ENCODE peak calls at places on chromosomes 5 and 9, in seven cellular contexts. One of them, this sample, is unnamed.

GRCh38 chr5:21773456-21773855 is 1079.7 kb downstream of the CDH12 start:
- DNase-seq in H9: no peak
- DNase-seq in IMR-90: no peak
- DNase-seq in neuronal stem cell: no peak
- DNase-seq in mesenchymal stem cell: no peak
- DNase-seq in H1: no peak
- DNase-seq in mesendoderm: no peak
- DNase-seq in this sample: no peak

GRCh38 chr9:16100596-16101091 is 547.8 kb downstream of the CCDC171 start:
- DNase-seq in mesendoderm: peak
- DNase-seq in neuronal stem cell: no peak
- DNase-seq in H1: no peak
- DNase-seq in H9: peak
- DNase-seq in mesenchymal stem cell: peak
- DNase-seq in IMR-90: peak
- DNase-seq in this sample: no peak

GRCh38 chr5:154092356-154092755 is 53.6 kb downstream of the MFAP3 start:
- DNase-seq in H1: no peak
- DNase-seq in IMR-90: peak
- DNase-seq in mesenchymal stem cell: peak
- DNase-seq in mesendoderm: peak
- DNase-seq in neuronal stem cell: no peak
- DNase-seq in H9: no peak
- DNase-seq in this sample: peak

GRCh38 chr5:74530316-74530917 is 110.1 kb downstream of the ENC1 start:
- DNase-seq in mesendoderm: no peak
- DNase-seq in mesenchymal stem cell: no peak
- DNase-seq in H9: no peak
- DNase-seq in IMR-90: peak
- DNase-seq in neuronal stem cell: no peak
- DNase-seq in H1: no peak
- DNase-seq in this sample: no peak

GRCh38 chr9:127608104-127608966 is 3.7 kb upstream of the STXBP1 start:
- DNase-seq in IMR-90: peak
- DNase-seq in mesendoderm: peak
- DNase-seq in mesenchymal stem cell: peak
- DNase-seq in H1: peak
- DNase-seq in neuronal stem cell: peak
- DNase-seq in H9: peak
- DNase-seq in this sample: peak

GRCh38 chr5:180799902-180800801 is 2.5 kb downstream of the MGAT1 start:
- DNase-seq in H9: no peak
- DNase-seq in mesenchymal stem cell: peak
- DNase-seq in H1: no peak
- DNase-seq in neuronal stem cell: no peak
- DNase-seq in mesendoderm: peak
- DNase-seq in IMR-90: peak
- DNase-seq in this sample: peak

GRCh38 chr5:56819027-56819881 is 3.9 kb downstream of the MAP3K1 start:
- DNase-seq in mesenchymal stem cell: peak
- DNase-seq in mesendoderm: no peak
- DNase-seq in neuronal stem cell: no peak
- DNase-seq in H9: no peak
- DNase-seq in H1: no peak
- DNase-seq in IMR-90: no peak
- DNase-seq in this sample: peak

GRCh38 chr9:106619211-106619610 is 243.8 kb upstream of the ZNF462 start:
- DNase-seq in H1: no peak
- DNase-seq in H9: no peak
- DNase-seq in mesenchymal stem cell: peak
- DNase-seq in mesendoderm: no peak
- DNase-seq in IMR-90: peak
- DNase-seq in neuronal stem cell: no peak
- DNase-seq in this sample: no peak

GRCh38 chr9:134386951-134387831 is 60.9 kb downstream of the RXRA start:
- DNase-seq in H9: no peak
- DNase-seq in neuronal stem cell: no peak
- DNase-seq in H1: no peak
- DNase-seq in mesendoderm: no peak
- DNase-seq in IMR-90: peak
- DNase-seq in mesenchymal stem cell: no peak
- DNase-seq in this sample: no peak

GRCh38 chr9:133763272-133764183 is 25.4 kb upstream of the SARDH start:
- DNase-seq in IMR-90: peak
- DNase-seq in H9: peak
- DNase-seq in mesendoderm: no peak
- DNase-seq in neuronal stem cell: no peak
- DNase-seq in H1: no peak
- DNase-seq in mesenchymal stem cell: peak
- DNase-seq in this sample: no peak

GRCh38 chr5:165783024-165783423 is 2277.6 kb downstream of the MAT2B start:
- DNase-seq in neuronal stem cell: no peak
- DNase-seq in mesenchymal stem cell: no peak
- DNase-seq in IMR-90: no peak
- DNase-seq in H1: no peak
- DNase-seq in H9: no peak
- DNase-seq in mesendoderm: no peak
- DNase-seq in this sample: no peak

GRCh38 chr9:97518909-97519307 is 17.4 kb downstream of the TMOD1 start:
- DNase-seq in mesendoderm: no peak
- DNase-seq in H9: no peak
- DNase-seq in IMR-90: peak
- DNase-seq in neuronal stem cell: no peak
- DNase-seq in H1: no peak
- DNase-seq in mesenchymal stem cell: peak
- DNase-seq in this sample: no peak

GRCh38 chr9:114884787-114885452 is 45.5 kb downstream of the TNFSF8 start:
- DNase-seq in mesendoderm: no peak
- DNase-seq in mesenchymal stem cell: peak
- DNase-seq in neuronal stem cell: no peak
- DNase-seq in H1: no peak
- DNase-seq in IMR-90: peak
- DNase-seq in H9: no peak
- DNase-seq in this sample: no peak

GRCh38 chr9:34380034-34380510 is 3.4 kb upstream of the MYORG start:
- DNase-seq in IMR-90: no peak
- DNase-seq in neuronal stem cell: peak
- DNase-seq in H9: peak
- DNase-seq in mesenchymal stem cell: peak
- DNase-seq in H1: no peak
- DNase-seq in mesendoderm: no peak
- DNase-seq in this sample: no peak

GRCh38 chr9:84278131-84278530 is 62.4 kb downstream of the SLC28A3 start:
- DNase-seq in H1: no peak
- DNase-seq in mesenchymal stem cell: no peak
- DNase-seq in neuronal stem cell: no peak
- DNase-seq in H9: no peak
- DNase-seq in IMR-90: peak
- DNase-seq in mesendoderm: no peak
- DNase-seq in this sample: no peak

GRCh38 chr9:129617167-129617566 is 3.7 kb downstream of the C9orf50 start:
- DNase-seq in IMR-90: peak
- DNase-seq in mesendoderm: peak
- DNase-seq in H1: no peak
- DNase-seq in neuronal stem cell: no peak
- DNase-seq in H9: peak
- DNase-seq in mesenchymal stem cell: peak
- DNase-seq in this sample: peak

GRCh38 chr5:125210241-125210947 is 464.0 kb upstream of the ZNF608 start:
- DNase-seq in neuronal stem cell: no peak
- DNase-seq in IMR-90: peak
- DNase-seq in mesenchymal stem cell: peak
- DNase-seq in H1: no peak
- DNase-seq in H9: no peak
- DNase-seq in mesendoderm: no peak
- DNase-seq in this sample: no peak

GRCh38 chr9:136978073-136978864 is 965 bp downstream of the PTGDS start:
- DNase-seq in neuronal stem cell: peak
- DNase-seq in H1: peak
- DNase-seq in IMR-90: peak
- DNase-seq in mesendoderm: peak
- DNase-seq in H9: peak
- DNase-seq in mesenchymal stem cell: peak
- DNase-seq in this sample: peak

GRCh38 chr9:79026311-79026710 is 545.5 kb upstream of the TLE4 start:
- DNase-seq in H1: no peak
- DNase-seq in mesendoderm: no peak
- DNase-seq in IMR-90: no peak
- DNase-seq in neuronal stem cell: no peak
- DNase-seq in H9: peak
- DNase-seq in mesenchymal stem cell: no peak
- DNase-seq in this sample: peak

GRCh38 chr5:167574381-167574780 is 717.1 kb upstream of the WWC1 start:
- DNase-seq in H9: no peak
- DNase-seq in H1: no peak
- DNase-seq in neuronal stem cell: no peak
- DNase-seq in mesenchymal stem cell: no peak
- DNase-seq in IMR-90: no peak
- DNase-seq in mesendoderm: no peak
- DNase-seq in this sample: no peak

GRCh38 chr5:160961761-160962160 is 109.8 kb upstream of the ATP10B start:
- DNase-seq in mesenchymal stem cell: no peak
- DNase-seq in IMR-90: no peak
- DNase-seq in mesendoderm: no peak
- DNase-seq in H9: no peak
- DNase-seq in neuronal stem cell: no peak
- DNase-seq in H1: no peak
- DNase-seq in this sample: no peak

GRCh38 chr5:153551537-153552079 is 61.1 kb downstream of the GRIA1 start:
- DNase-seq in H9: peak
- DNase-seq in IMR-90: peak
- DNase-seq in neuronal stem cell: no peak
- DNase-seq in mesenchymal stem cell: peak
- DNase-seq in H1: peak
- DNase-seq in mesendoderm: peak
- DNase-seq in this sample: no peak

GRCh38 chr9:107404086-107404590 is 85.4 kb downstream of the KLF4 start:
- DNase-seq in mesenchymal stem cell: no peak
- DNase-seq in mesendoderm: no peak
- DNase-seq in H9: no peak
- DNase-seq in IMR-90: no peak
- DNase-seq in H1: no peak
- DNase-seq in neuronal stem cell: no peak
- DNase-seq in this sample: no peak

GRCh38 chr5:96338624-96339023 is 94.4 kb downstream of the PCSK1 start:
- DNase-seq in H1: no peak
- DNase-seq in H9: no peak
- DNase-seq in IMR-90: no peak
- DNase-seq in neuronal stem cell: no peak
- DNase-seq in mesenchymal stem cell: no peak
- DNase-seq in mesendoderm: no peak
- DNase-seq in this sample: no peak

GRCh38 chr9:20941177-20941690 is 90.2 kb downstream of the HACD4 start:
- DNase-seq in IMR-90: peak
- DNase-seq in neuronal stem cell: peak
- DNase-seq in H1: peak
- DNase-seq in mesendoderm: peak
- DNase-seq in H9: peak
- DNase-seq in mesenchymal stem cell: peak
- DNase-seq in this sample: peak

DNA sequence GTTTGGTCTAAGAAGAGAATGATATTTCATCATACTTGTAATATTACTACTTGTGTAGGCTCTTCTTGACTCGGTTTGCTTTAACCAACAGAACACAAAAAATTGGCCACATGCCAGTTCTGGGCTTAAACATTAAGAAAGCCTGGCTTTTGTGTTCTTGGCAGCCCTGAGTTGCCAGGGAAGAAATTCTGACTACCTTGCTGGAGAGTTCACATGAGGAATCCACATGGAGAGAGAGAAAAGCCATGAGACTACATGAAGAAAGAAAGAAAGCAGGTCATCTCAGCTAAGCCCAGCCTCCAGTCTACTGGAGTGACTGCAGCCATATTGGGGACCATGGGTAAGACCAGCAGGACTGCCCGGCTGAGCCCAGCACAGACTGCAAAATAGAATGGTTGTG is 524.8 kb downstream of the RAB3C start:
- DNase-seq in H9: no peak
- DNase-seq in H1: no peak
- DNase-seq in mesendoderm: no peak
- DNase-seq in mesenchymal stem cell: no peak
- DNase-seq in neuronal stem cell: no peak
- DNase-seq in IMR-90: no peak
- DNase-seq in this sample: no peak
- H3K4ac ChIP-seq in H9: no peak
- H3K4ac ChIP-seq in H1: no peak
- H3K4ac ChIP-seq in mesendoderm: no peak
- H3K4ac ChIP-seq in mesenchymal stem cell: no peak
- H3K4ac ChIP-seq in neuronal stem cell: no peak
- H3K4ac ChIP-seq in IMR-90: no peak
- H3K4ac ChIP-seq in this sample: no peak

GRCh38 chr5:105195765-105196164 is 1633.2 kb upstream of the NUDT12 start:
- DNase-seq in mesendoderm: no peak
- DNase-seq in mesenchymal stem cell: no peak
- DNase-seq in IMR-90: no peak
- DNase-seq in H1: no peak
- DNase-seq in neuronal stem cell: no peak
- DNase-seq in H9: no peak
- DNase-seq in this sample: no peak
- H3K23ac ChIP-seq in mesendoderm: no peak
- H3K23ac ChIP-seq in mesenchymal stem cell: no peak
- H3K23ac ChIP-seq in IMR-90: no peak
- H3K23ac ChIP-seq in H1: no peak
- H3K23ac ChIP-seq in neuronal stem cell: no peak
- H3K23ac ChIP-seq in H9: no peak
- H3K23ac ChIP-seq in this sample: no peak

GRCh38 chr5:55385227-55385626 is 77.4 kb downstream of the MTREX start:
- DNase-seq in IMR-90: no peak
- DNase-seq in mesendoderm: peak
- DNase-seq in neuronal stem cell: no peak
- DNase-seq in H9: no peak
- DNase-seq in H1: no peak
- DNase-seq in mesenchymal stem cell: no peak
- DNase-seq in this sample: no peak
- H3K18ac ChIP-seq in IMR-90: no peak
- H3K18ac ChIP-seq in mesendoderm: no peak
- H3K18ac ChIP-seq in neuronal stem cell: no peak
- H3K18ac ChIP-seq in H9: no peak
- H3K18ac ChIP-seq in H1: no peak
- H3K18ac ChIP-seq in mesenchymal stem cell: no peak
- H3K18ac ChIP-seq in this sample: no peak

DNA sequence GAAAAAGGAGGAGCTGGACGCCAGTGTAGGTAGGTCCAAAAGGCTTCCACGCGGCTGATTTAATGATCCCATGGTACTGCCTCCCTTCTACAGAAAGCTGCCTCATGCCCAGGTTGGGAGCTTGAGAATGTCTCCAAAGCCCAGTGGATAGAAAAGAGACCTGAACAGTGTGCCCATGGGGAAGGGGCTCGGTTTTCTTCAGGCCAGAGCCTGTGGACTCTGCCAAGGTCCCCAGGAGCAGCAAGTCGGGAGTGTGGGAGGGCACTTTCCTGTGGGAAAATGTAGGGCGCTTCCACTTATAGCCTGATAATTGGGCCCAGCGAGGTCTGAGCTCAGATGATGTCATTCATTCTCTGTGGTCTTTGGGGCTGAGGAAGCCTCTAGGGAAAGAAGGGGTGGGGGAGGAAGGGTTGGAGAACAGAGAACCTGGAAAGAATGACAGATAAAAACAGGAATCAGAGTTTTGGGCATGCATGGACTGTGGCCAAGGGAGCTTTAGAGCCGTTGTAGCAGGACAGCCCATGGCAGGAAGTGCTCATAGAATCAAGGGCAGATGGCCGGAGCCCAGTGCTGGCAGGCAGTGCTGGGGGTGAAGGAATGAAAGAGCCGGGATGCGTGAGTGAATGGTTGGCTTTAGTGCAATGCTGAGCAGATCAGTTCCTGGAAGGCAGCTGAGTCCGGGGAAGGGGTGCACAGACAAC is 42.5 kb upstream of the SH3PXD2B start:
- DNase-seq in H9: peak
- DNase-seq in neuronal stem cell: no peak
- DNase-seq in IMR-90: no peak
- DNase-seq in mesendoderm: no peak
- DNase-seq in mesenchymal stem cell: peak
- DNase-seq in H1: no peak
- DNase-seq in this sample: no peak
- H3K4ac ChIP-seq in H9: no peak
- H3K4ac ChIP-seq in neuronal stem cell: no peak
- H3K4ac ChIP-seq in IMR-90: no peak
- H3K4ac ChIP-seq in mesendoderm: no peak
- H3K4ac ChIP-seq in mesenchymal stem cell: no peak
- H3K4ac ChIP-seq in H1: no peak
- H3K4ac ChIP-seq in this sample: no peak